ENCODE peak calls at places on chromosomes 12 and 14, in six cellular contexts. Z, R, V, C, K and J are unnamed samples.

GRCh38 chr14:92022036-92022435 is 17.8 kb downstream of the TRIP11 start:
- DNase-seq in K (no peak), Z (no peak), C (no peak), R (no peak), V (no peak), J (no peak)

GRCh38 chr14:71645656-71646055 is 286.6 kb upstream of the RGS6 start:
- DNase-seq in R (no peak), K (no peak), C (no peak), Z (no peak), V (no peak), J (no peak)

GRCh38 chr12:90543393-90543792 is 411.6 kb downstream of the CCER1 start:
- DNase-seq in K (no peak), C (no peak), Z (peak), R (no peak), V (no peak), J (no peak)

GRCh38 chr12:24970177-24970576 is 21.3 kb upstream of the BCAT1 start:
- DNase-seq in V (no peak), K (no peak), Z (no peak), R (no peak), C (no peak), J (no peak)

GRCh38 chr12:71755146-71755892 is 656 bp downstream of the RAB21 start:
- DNase-seq in C (no peak), R (peak), K (no peak), V (peak), Z (peak), J (peak)

GRCh38 chr14:71361335-71361734 is 454.1 kb downstream of the PCNX1 start:
- DNase-seq in R (no peak), Z (peak), C (peak), K (no peak), V (no peak), J (no peak)

GRCh38 chr12:78977463-78977862 is 112.9 kb downstream of the SYT1 start:
- DNase-seq in K (no peak), Z (no peak), R (no peak), V (no peak), C (no peak), J (no peak)

GRCh38 chr12:94925729-94926128 is 77.8 kb downstream of the NDUFA12 start:
- DNase-seq in V (no peak), R (no peak), K (no peak), Z (no peak), C (no peak), J (no peak)

GRCh38 chr14:98187302-98187701 is 1084.7 kb downstream of the BCL11B start:
- DNase-seq in R (no peak), V (no peak), K (no peak), Z (no peak), C (no peak), J (no peak)

GRCh38 chr12:115872919-115873357 is 404.6 kb downstream of the MED13L start:
- DNase-seq in R (no peak), K (no peak), V (no peak), C (no peak), Z (no peak), J (peak)

GRCh38 chr12:68978678-68979077 is 45.7 kb upstream of the CPM start:
- DNase-seq in Z (no peak), V (no peak), R (no peak), C (no peak), K (no peak), J (no peak)

GRCh38 chr12:47216150-47216677 is 136.5 kb upstream of the AMIGO2 start:
- DNase-seq in Z (no peak), K (no peak), C (no peak), V (no peak), R (no peak), J (no peak)

GRCh38 chr14:61470261-61470953 is 149.0 kb downstream of the PRKCH start:
- DNase-seq in Z (peak), R (peak), K (no peak), C (no peak), V (no peak), J (no peak)

GRCh38 chr14:68216957-68217356 is 397.4 kb downstream of the RAD51B start:
- DNase-seq in Z (no peak), V (no peak), K (no peak), R (no peak), C (no peak), J (no peak)
- TF ChIP-seq CTCF in Z (no peak), V (no peak), K (no peak), R (no peak), C (no peak), J (no peak)

GRCh38 chr14:50943943-50944646 is at the start of gene PYGL:
- DNase-seq in V (peak), K (peak), C (peak), R (peak), Z (peak), J (peak)
- TF ChIP-seq CTCF in V (no peak), K (no peak), C (no peak), R (no peak), Z (no peak), J (no peak)

DNA sequence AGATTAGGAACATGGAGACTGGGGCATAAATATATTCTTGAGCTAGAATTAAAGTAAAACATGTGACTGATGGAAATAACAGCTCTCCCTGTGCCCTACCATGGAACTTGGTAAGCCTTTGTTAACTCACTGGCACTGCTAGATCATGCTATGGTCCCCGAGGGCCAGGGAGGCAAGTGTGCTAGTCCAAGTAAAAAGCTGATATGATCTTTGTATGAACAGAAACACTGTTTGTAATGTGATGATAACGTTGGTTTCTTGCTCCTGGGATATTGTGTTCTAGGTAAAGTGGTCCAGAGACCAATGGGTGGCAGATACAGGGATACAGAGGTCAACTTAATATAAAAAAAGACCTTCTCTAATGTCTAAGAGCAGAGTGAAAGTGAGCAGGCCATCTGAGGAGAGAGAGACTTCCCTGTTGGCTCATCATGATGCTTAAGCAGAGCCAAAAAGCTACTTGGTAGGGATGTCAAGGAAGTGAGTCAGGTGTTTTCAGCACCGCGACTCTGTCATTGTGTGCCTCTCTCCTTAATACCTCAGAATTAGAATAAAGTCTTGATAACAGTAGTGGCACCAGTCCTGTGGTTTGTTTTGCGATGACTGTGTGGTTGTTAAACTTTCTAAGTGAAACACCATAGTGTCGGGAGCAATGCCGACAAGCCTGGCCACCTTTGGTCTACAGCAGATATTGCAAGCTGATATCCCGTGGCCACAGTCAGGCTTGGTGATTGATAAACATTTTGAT is 27.7 kb downstream of the BICD1 start:
- DNase-seq in R (no peak), C (no peak), V (no peak), K (no peak), Z (peak), J (peak)
- TF ChIP-seq CTCF in R (no peak), C (no peak), V (no peak), K (no peak), Z (peak), J (no peak)

GRCh38 chr12:49673446-49674317 is 33.5 kb downstream of the FMNL3 start:
- DNase-seq in R (peak), Z (peak), V (peak), K (peak), C (peak), J (no peak)
- TF ChIP-seq CTCF in R (peak), Z (peak), V (no peak), K (peak), C (peak), J (no peak)

GRCh38 chr14:55804198-55804553 is 224.2 kb downstream of the KTN1 start:
- DNase-seq in Z (no peak), K (no peak), C (no peak), V (no peak), R (no peak), J (no peak)

GRCh38 chr14:55801121-55801520 is 221.1 kb downstream of the KTN1 start:
- DNase-seq in C (no peak), V (no peak), R (no peak), K (no peak), Z (no peak), J (no peak)

GRCh38 chr14:55803506-55804197 is 223.6 kb downstream of the KTN1 start:
- DNase-seq in C (no peak), K (no peak), V (no peak), Z (no peak), R (no peak), J (no peak)

GRCh38 chr14:55805250-55805649 is 225.2 kb downstream of the KTN1 start:
- DNase-seq in Z (no peak), K (no peak), R (no peak), V (no peak), C (no peak), J (no peak)

DNA sequence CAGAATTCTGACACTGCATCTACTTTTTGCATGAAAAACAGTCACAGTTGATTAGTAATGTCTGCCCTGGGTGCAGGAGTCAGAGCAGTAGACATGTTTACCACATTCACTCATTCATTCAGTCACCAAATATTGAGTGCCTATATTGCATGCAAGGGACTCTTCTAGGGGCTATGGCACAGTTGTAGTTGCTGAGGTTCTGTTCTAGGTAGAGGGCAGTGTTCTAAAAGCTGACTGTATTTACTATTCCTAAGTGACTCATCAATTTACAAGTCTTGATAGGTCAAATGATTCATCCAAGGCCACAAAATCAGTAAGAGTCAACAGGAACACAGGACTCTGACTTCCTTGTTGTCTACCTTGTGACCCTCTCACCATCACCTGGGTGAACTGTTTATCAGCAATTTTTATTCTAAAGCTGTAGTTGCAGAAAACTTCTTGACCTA is 223.0 kb downstream of the KTN1 start:
- DNase-seq in C (peak), K (no peak), Z (no peak), R (no peak), V (no peak), J (peak)
- TF ChIP-seq CTCF in C (no peak), K (no peak), Z (no peak), R (no peak), V (no peak), J (peak)

DNA sequence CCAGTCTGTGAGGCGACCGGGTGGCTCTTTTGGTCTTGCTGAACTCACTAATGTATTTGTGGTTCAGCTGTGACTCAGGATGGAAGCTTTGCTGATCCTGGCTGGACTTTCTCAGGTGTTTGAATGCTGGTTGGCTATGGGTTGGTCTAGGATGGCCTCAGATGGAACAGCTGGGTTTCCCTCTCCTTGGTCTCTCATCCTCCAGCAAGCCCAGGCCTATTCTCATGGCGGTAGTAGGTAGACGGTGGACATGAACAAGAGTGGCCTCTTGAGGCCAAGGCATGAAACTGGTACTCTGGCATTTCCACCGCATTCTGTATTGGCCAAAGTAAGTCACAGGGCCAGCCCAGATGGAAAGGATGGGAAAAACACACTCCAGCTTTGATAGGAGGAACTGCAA is 11.8 kb upstream of the POLR3B start:
- DNase-seq in C (no peak), V (no peak), R (no peak), Z (peak), K (no peak), J (peak)
- TF ChIP-seq CTCF in C (peak), V (no peak), R (peak), Z (peak), K (no peak), J (peak)

GRCh38 chr12:60689137-60689536 is 1093.3 kb downstream of the SLC16A7 start:
- DNase-seq in K (no peak), Z (no peak), R (no peak), C (no peak), V (no peak), J (no peak)

GRCh38 chr12:60684988-60685655 is 1089.3 kb downstream of the SLC16A7 start:
- DNase-seq in R (no peak), K (no peak), Z (no peak), C (no peak), V (no peak), J (no peak)
- TF ChIP-seq CTCF in R (no peak), K (no peak), Z (no peak), C (no peak), V (no peak), J (no peak)

DNA sequence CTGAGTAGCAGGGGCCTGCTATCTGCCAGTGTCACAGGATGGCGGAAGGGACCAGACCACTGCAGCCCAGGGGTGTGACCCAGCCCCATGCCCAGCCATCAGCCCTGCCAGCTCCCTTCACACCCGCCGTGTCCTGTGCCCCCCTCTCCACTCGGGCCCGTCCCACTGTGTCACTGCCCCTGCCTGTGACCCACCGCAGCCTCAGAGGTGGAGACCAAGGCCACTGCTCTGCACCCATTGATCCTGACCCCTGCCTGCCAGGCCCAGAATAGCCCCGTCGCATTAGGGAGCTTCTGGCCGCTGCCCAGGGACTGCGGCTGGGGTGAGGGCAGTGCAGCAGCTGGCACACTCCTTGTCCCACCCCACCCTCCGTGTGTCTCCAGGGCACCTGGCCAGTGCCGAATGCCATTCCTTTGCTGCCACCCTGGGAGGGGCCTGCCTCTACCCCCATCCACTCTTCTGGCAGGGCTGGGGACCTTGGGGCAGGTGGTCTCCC is 2.1 kb upstream of the CRIP2 start:
- DNase-seq in K (no peak), Z (no peak), R (peak), C (no peak), V (no peak), J (peak)
- TF ChIP-seq CTCF in K (no peak), Z (no peak), R (no peak), C (no peak), V (no peak), J (no peak)

GRCh38 chr12:7292300-7292699 is 11.6 kb upstream of the ACSM4 start:
- DNase-seq in R (no peak), K (no peak), Z (no peak), C (no peak), V (no peak), J (no peak)
- TF ChIP-seq CTCF in R (no peak), K (no peak), Z (no peak), C (no peak), V (no peak), J (no peak)

GRCh38 chr14:106530031-106530422 is 1003.6 kb downstream of the TMEM121 start:
- DNase-seq in R (no peak), K (no peak), V (no peak), Z (no peak), C (no peak), J (no peak)

GRCh38 chr14:106528717-106529116 is 1002.3 kb downstream of the TMEM121 start:
- DNase-seq in C (no peak), V (no peak), K (no peak), Z (peak), R (no peak), J (no peak)

DNA sequence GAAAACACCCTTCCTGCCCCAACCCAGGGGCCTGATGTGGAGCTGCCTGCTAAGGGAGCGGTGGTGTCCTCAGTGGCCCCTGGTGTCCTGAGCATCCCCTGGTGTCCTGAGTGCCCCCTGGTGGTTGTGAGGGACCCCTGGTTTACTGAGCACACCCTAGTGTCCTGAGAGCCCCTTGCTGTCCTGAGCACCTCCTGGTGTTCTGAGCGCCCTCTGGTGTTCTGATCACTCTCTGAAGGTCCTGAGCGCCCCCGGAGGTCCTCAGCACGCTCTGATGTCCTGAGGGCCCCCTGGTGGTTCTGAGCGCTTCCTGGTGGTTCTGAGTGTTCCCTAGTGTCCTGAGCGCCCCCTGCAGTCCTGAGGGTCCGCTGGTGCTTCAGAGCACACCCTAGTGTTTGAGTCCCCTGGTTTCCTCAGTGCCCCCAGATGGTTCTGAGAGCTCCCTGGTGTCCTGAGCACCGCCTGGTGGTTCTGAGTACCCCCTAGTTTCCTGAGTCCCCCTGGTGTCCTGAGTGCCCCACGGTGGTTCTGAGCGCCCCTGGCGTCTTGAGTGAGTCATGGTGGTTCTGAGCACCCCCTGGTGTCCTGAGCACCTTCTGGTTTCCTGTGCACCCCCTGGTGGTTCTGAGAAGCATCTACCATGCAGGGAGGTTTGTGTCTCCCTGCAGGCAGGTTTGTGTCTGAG is 1004.2 kb downstream of the TMEM121 start:
- DNase-seq in V (no peak), C (peak), K (no peak), Z (no peak), R (no peak), J (no peak)
- TF ChIP-seq CTCF in V (no peak), C (peak), K (no peak), Z (no peak), R (no peak), J (no peak)